ENCODE peak calls at places on chromosomes 13 and 19, in five cellular contexts. E, D, G, U and J are unnamed samples.
A peak's percentile ranks its signal among the peaks of the same experiment; 100 is the strongest.

GRCh38 chr13:111599791-111600190 is 279.3 kb downstream of the TEX29 start:
- DNase-seq in E (no peak), D (no peak), G (no peak), U (no peak), J (no peak)

GRCh38 chr13:40389081-40389641 is 277.3 kb downstream of the FOXO1 start:
- DNase-seq in E (no peak), D (no peak), G (no peak), U (no peak), J (no peak)

GRCh38 chr13:111458739-111459138 is 138.3 kb downstream of the TEX29 start:
- DNase-seq in E (no peak), D (no peak), G (no peak), U (no peak), J (no peak)

GRCh38 chr19:32606289-32606688 is 25.3 kb downstream of the PDCD5 start:
- DNase-seq in E (no peak), D (no peak), G (no peak), U (no peak), J (no peak)

GRCh38 chr13:113745059-113745458 is 14.0 kb upstream of the TMEM255B start:
- DNase-seq in E (no peak), D (no peak), G (no peak), U (no peak), J (no peak)

GRCh38 chr19:14118165-14119051 is 846 bp upstream of the PRKACA start:
- DNase-seq in E (peak; percentile 82), D (no peak), G (peak; percentile 79), U (peak; percentile 61), J (peak; percentile 96)

GRCh38 chr19:42989851-42990250 is 36.4 kb downstream of the PSG11 start:
- DNase-seq in E (no peak), D (no peak), G (no peak), U (no peak), J (no peak)

GRCh38 chr19:35975608-35976214 is 19.3 kb upstream of the SDHAF1 start:
- DNase-seq in E (no peak), D (no peak), G (no peak), U (no peak), J (no peak)

GRCh38 chr19:50728084-50728737 is 5.0 kb downstream of the CLEC11A start:
- DNase-seq in E (peak; percentile 69), D (no peak), G (no peak), U (peak; percentile 40), J (peak; percentile 71)

GRCh38 chr13:112572408-112572807 is 15.5 kb downstream of the TUBGCP3 start:
- DNase-seq in E (no peak), D (no peak), G (no peak), U (no peak), J (no peak)

GRCh38 chr19:5645409-5645808 is 22.5 kb downstream of the SAFB start:
- DNase-seq in E (peak; percentile 31), D (no peak), G (no peak), U (no peak), J (no peak)

GRCh38 chr19:47035127-47035494 is 13.3 kb downstream of the TMEM160 start:
- DNase-seq in E (peak; percentile 57), D (no peak), G (no peak), U (peak; percentile 42), J (no peak)

GRCh38 chr19:19321143-19321577 is 531 bp downstream of the MAU2 start:
- DNase-seq in E (no peak), D (no peak), G (no peak), U (peak; percentile 26), J (no peak)

GRCh38 chr13:110312669-110313031 is 5.6 kb downstream of the COL4A2 start:
- DNase-seq in E (no peak), D (no peak), G (no peak), U (no peak), J (peak; percentile 59)

GRCh38 chr13:92590503-92590908 is 636.1 kb upstream of the GPC6 start:
- DNase-seq in E (no peak), D (no peak), G (no peak), U (no peak), J (no peak)

GRCh38 chr13:80376554-80376953 is 35.6 kb upstream of the SPRY2 start:
- DNase-seq in E (no peak), D (no peak), G (no peak), U (no peak), J (no peak)

GRCh38 chr19:36916991-36917390 is 859 bp downstream of the ZNF568 start:
- DNase-seq in E (no peak), D (no peak), G (no peak), U (peak; percentile 2), J (no peak)

GRCh38 chr19:39152066-39152465 is 26.5 kb downstream of the PAK4 start:
- DNase-seq in E (no peak), D (no peak), G (no peak), U (no peak), J (no peak)

GRCh38 chr13:24271611-24272451 is 37.5 kb upstream of the C1QTNF9 start:
- DNase-seq in E (peak; percentile 85), D (no peak), G (no peak), U (peak; percentile 66), J (peak; percentile 70)

GRCh38 chr13:45880242-45880641 is 28.7 kb upstream of the SIAH3 start:
- DNase-seq in E (no peak), D (no peak), G (no peak), U (no peak), J (no peak)

GRCh38 chr13:111646464-111646855 is 326.0 kb downstream of the TEX29 start:
- DNase-seq in E (peak; percentile 8), D (no peak), G (no peak), U (no peak), J (no peak)

GRCh38 chr19:55659822-55660221 is 5.0 kb downstream of the U2AF2 start:
- DNase-seq in E (no peak), D (no peak), G (no peak), U (no peak), J (no peak)

GRCh38 chr19:46821512-46822359 is 28.9 kb downstream of the AP2S1 start:
- DNase-seq in E (peak; percentile 86), D (no peak), G (no peak), U (peak; percentile 39), J (no peak)

GRCh38 chr19:40836754-40837429 is 13.4 kb downstream of the CYP2A6 start:
- DNase-seq in E (no peak), D (no peak), G (no peak), U (no peak), J (no peak)

GRCh38 chr19:20423381-20424207 is 142.0 kb downstream of the ZNF737 start:
- DNase-seq in E (peak; percentile 72), D (no peak), G (peak; percentile 26), U (peak; percentile 10), J (peak; percentile 84)

GRCh38 chr19:15285896-15286591 is 46.3 kb downstream of the BRD4 start:
- DNase-seq in E (peak; percentile 70), D (no peak), G (no peak), U (no peak), J (no peak)

GRCh38 chr13:81383441-81383840 is 1042.5 kb upstream of the SPRY2 start:
- DNase-seq in E (no peak), D (no peak), G (no peak), U (no peak), J (no peak)

GRCh38 chr19:41172297-41173164 is 20.5 kb upstream of the CYP2S1 start:
- DNase-seq in E (no peak), D (no peak), G (no peak), U (peak; percentile 62), J (no peak)

GRCh38 chr19:17109962-17110598 is 34.5 kb downstream of the MYO9B start:
- DNase-seq in E (peak; percentile 90), D (no peak), G (no peak), U (peak; percentile 52), J (peak; percentile 67)

GRCh38 chr19:6868341-6868740 is 19.0 kb upstream of the ADGRE1 start:
- DNase-seq in E (no peak), D (no peak), G (no peak), U (peak; percentile 25), J (no peak)

GRCh38 chr13:23547000-23547590 is 23.1 kb upstream of the TNFRSF19 start:
- DNase-seq in E (no peak), D (no peak), G (no peak), U (no peak), J (peak; percentile 66)

GRCh38 chr13:113447596-113447995 is 5.7 kb downstream of the ADPRHL1 start:
- DNase-seq in E (peak; percentile 6), D (no peak), G (no peak), U (no peak), J (no peak)

GRCh38 chr13:83498486-83499190 is 383.6 kb downstream of the SLITRK1 start:
- DNase-seq in E (no peak), D (no peak), G (no peak), U (no peak), J (no peak)

GRCh38 chr13:39976481-39976880 is 321.0 kb downstream of the COG6 start:
- DNase-seq in E (no peak), D (no peak), G (no peak), U (no peak), J (no peak)

GRCh38 chr19:33998739-33999345 is 173.5 kb upstream of the LSM14A start:
- DNase-seq in E (no peak), D (no peak), G (no peak), U (no peak), J (no peak)

GRCh38 chr19:33997690-33998089 is 174.6 kb upstream of the LSM14A start:
- DNase-seq in E (no peak), D (no peak), G (no peak), U (no peak), J (no peak)

GRCh38 chr19:33998302-33998701 is 174.0 kb upstream of the LSM14A start:
- DNase-seq in E (no peak), D (no peak), G (no peak), U (no peak), J (no peak)
- H3K4me3 ChIP-seq in E (no peak overlapping the region), D (no peak overlapping the region), G (no peak overlapping the region), U (no peak overlapping the region), J (no peak overlapping the region)

GRCh38 chr13:29379281-29379680 is 216.2 kb downstream of the SLC7A1 start:
- DNase-seq in E (no peak), D (no peak), G (no peak), U (no peak), J (no peak)
- H3K4me1 ChIP-seq in E (no peaks in the 10 kb centered on the region), D (peaks cover 5% of the 10 kb centered on the region), G (no peaks in the 10 kb centered on the region), U (no peaks in the 10 kb centered on the region), J (no peaks in the 10 kb centered on the region)

GRCh38 chr19:53311897-53312296 is 21.7 kb upstream of the ZNF845 start:
- DNase-seq in E (no peak), D (no peak), G (no peak), U (no peak), J (no peak)

GRCh38 chr19:53311044-53311443 is 22.5 kb upstream of the ZNF845 start:
- DNase-seq in E (no peak), D (no peak), G (no peak), U (no peak), J (no peak)

GRCh38 chr19:53308339-53308811 is 25.2 kb upstream of the ZNF845 start:
- DNase-seq in E (no peak), D (no peak), G (no peak), U (peak; percentile 14), J (no peak)
- TF ChIP-seq CTCF in E (no peak), D (no peak), G (peak; percentile 32), U (no peak), J (peak; percentile 15)

DNA sequence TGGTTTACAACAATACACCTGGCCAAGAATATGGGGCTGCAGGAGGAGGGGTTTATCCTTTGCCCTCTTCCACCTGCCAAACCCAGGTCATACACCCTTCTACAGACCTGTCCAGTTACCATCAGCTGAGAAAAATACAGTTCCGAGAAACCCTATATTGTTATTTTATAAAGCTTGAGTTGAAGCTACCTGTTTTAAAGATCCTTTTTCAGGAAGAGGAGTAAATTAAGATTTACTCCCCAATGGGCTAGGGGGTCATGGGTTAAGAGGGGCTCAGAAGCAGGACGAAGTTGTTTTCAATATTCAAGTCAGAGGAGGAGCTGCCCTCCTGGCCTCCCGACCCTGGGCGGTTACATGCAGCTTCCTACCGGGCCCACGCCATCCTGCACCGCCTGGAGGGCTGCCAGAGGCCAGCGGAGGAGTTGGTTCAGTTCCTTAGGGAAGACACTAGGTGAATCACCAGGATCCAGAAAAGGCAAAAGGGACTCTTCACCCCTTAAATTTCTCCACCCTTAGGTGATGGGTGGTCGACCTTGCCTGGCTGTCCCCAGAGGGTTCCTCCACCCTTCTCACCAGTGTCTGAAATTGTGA is 1.3 kb downstream of the GJB2 start:
- DNase-seq in E (peak; percentile 62), D (no peak), G (no peak), U (peak; percentile 76), J (no peak)
- H3K4me3 ChIP-seq in E (peak overlapping the region; percentile 79), D (peak overlapping the region; percentile 75), G (no peak overlapping the region), U (no peak overlapping the region), J (peak overlapping the region; percentile 64)